ENCODE peak calls at places on chromosome 3, in four cellular contexts. Z, U, F and I are unnamed samples.

GRCh38 chr3:155853214-155854146 is 747 bp downstream of the SLC33A1 start:
- DNase-seq in U (peak; percentile 62), Z (no peak), F (peak; percentile 37), I (peak; percentile 22)

GRCh38 chr3:134328147-134328591 is 46.1 kb downstream of the AMOTL2 start:
- DNase-seq in U (no peak), F (peak; percentile 60), Z (no peak), I (no peak)

GRCh38 chr3:168939651-168940238 is 723.8 kb downstream of the MECOM start:
- DNase-seq in U (no peak), F (no peak), Z (no peak), I (no peak)

GRCh38 chr3:14823910-14824629 is 5.3 kb downstream of the FGD5 start:
- DNase-seq in Z (no peak), F (no peak), U (no peak), I (no peak)

GRCh38 chr3:34109846-34110245 is 311.4 kb downstream of the PDCD6IP start:
- DNase-seq in U (no peak), F (no peak), Z (no peak), I (no peak)

GRCh38 chr3:139506792-139507191 is 30.5 kb upstream of the RBP2 start:
- DNase-seq in F (no peak), Z (no peak), U (no peak), I (no peak)

GRCh38 chr3:2247831-2248230 is 149.2 kb downstream of the CNTN4 start:
- DNase-seq in U (no peak), F (no peak), Z (peak; percentile 17), I (no peak)

GRCh38 chr3:53026423-53027162 is 19.3 kb downstream of the SFMBT1 start:
- DNase-seq in Z (no peak), U (no peak), F (no peak), I (no peak)

GRCh38 chr3:194367992-194368841 is 1.3 kb downstream of the LRRC15 start:
- DNase-seq in Z (no peak), U (no peak), F (no peak), I (no peak)

GRCh38 chr3:79598594-79598993 is 169.2 kb downstream of the ROBO1 start:
- DNase-seq in F (peak; percentile 33), Z (peak; percentile 90), U (no peak), I (no peak)

GRCh38 chr3:177824190-177824786 is 627.0 kb upstream of the TBL1XR1 start:
- DNase-seq in Z (no peak), F (no peak), U (no peak), I (peak; percentile 30)

GRCh38 chr3:67719333-67719732 is 64.9 kb upstream of the SUCLG2 start:
- DNase-seq in U (no peak), F (no peak), Z (no peak), I (no peak)

GRCh38 chr3:12138044-12138443 is 20.7 kb downstream of the TIMP4 start:
- DNase-seq in U (no peak), F (no peak), Z (no peak), I (peak; percentile 47)

GRCh38 chr3:194086251-194087075 is 49.5 kb upstream of the HES1 start:
- DNase-seq in Z (no peak), U (no peak), F (peak; percentile 48), I (no peak)

GRCh38 chr3:172449468-172450149 is 1.4 kb upstream of the GHSR start:
- DNase-seq in F (peak; percentile 51), U (no peak), Z (no peak), I (peak; percentile 49)

GRCh38 chr3:138377804-138378203 is 29.4 kb downstream of the MRAS start:
- DNase-seq in F (no peak), U (no peak), Z (no peak), I (no peak)

GRCh38 chr3:177443469-177443868 is 246.2 kb upstream of the TBL1XR1 start:
- DNase-seq in Z (no peak), U (no peak), F (peak; percentile 63), I (no peak)

GRCh38 chr3:108036984-108037741 is 53.7 kb downstream of the CD47 start:
- DNase-seq in F (no peak), Z (peak; percentile 2), U (no peak), I (no peak)

GRCh38 chr3:45123841-45124269 is 22.3 kb downstream of the CDCP1 start:
- DNase-seq in Z (no peak), U (no peak), F (no peak), I (no peak)

GRCh38 chr3:188296761-188297689 is 143.1 kb downstream of the LPP start:
- DNase-seq in U (no peak), F (peak; percentile 48), Z (peak; percentile 57), I (no peak)

GRCh38 chr3:187616307-187616939 is 53.8 kb downstream of the SST start:
- DNase-seq in U (peak; percentile 53), F (peak; percentile 74), Z (peak; percentile 51), I (peak; percentile 50)